ENCODE peak calls at places on chromosomes 16 and 17, in five cellular contexts. B is mammary epithelial cell, D is H1, R is neural progenitor cell, S is PC-3. X is an unnamed sample.

GRCh38 chr16:23676924-23677480 is 1.7 kb upstream of the PLK1 start:
- DNase-seq in B (peak), R (no peak), D (no peak), S (peak), X (no peak)

GRCh38 chr17:79991924-79992656 is 43.6 kb downstream of the TBC1D16 start:
- DNase-seq in D (no peak), B (no peak), R (peak), S (peak), X (peak)

GRCh38 chr17:46727572-46728348 is 90.7 kb downstream of the WNT3 start:
- DNase-seq in D (no peak), S (peak), B (peak), R (no peak), X (peak)

GRCh38 chr17:7130626-7131467 is 16.2 kb upstream of the ASGR2 start:
- DNase-seq in R (no peak), B (no peak), S (no peak), D (no peak), X (no peak)

GRCh38 chr16:85384831-85385462 is 228.2 kb upstream of the GSE1 start:
- DNase-seq in R (no peak), S (peak), B (peak), D (no peak), X (no peak)

GRCh38 chr16:59698341-59698979 is 964.3 kb upstream of the GOT2 start:
- DNase-seq in B (peak), S (peak), R (no peak), D (no peak), X (peak)

GRCh38 chr16:6189216-6189615 is 1091.6 kb upstream of the EEF2KMT start:
- DNase-seq in D (no peak), R (no peak), B (no peak), S (no peak), X (no peak)

GRCh38 chr16:47724386-47724785 is 263.3 kb downstream of the PHKB start:
- DNase-seq in B (no peak), R (no peak), S (no peak), D (no peak), X (no peak)

GRCh38 chr17:53148058-53148457 is 674.7 kb upstream of the KIF2B start:
- DNase-seq in D (no peak), S (no peak), R (no peak), B (no peak), X (no peak)

GRCh38 chr17:2892305-2892971 is 96.2 kb downstream of the RAP1GAP2 start:
- DNase-seq in S (peak), R (no peak), B (peak), D (no peak), X (peak)

GRCh38 chr16:85605912-85606841 is 6.9 kb upstream of the GSE1 start:
- DNase-seq in B (no peak), S (no peak), R (no peak), D (no peak), X (no peak)

GRCh38 chr17:40104570-40105471 is 4.4 kb upstream of the NR1D1 start:
- DNase-seq in S (no peak), D (no peak), R (no peak), B (peak), X (no peak)

GRCh38 chr16:53465606-53466290 is 31.5 kb downstream of the RBL2 start:
- DNase-seq in S (peak), R (no peak), D (no peak), B (peak), X (peak)

DNA sequence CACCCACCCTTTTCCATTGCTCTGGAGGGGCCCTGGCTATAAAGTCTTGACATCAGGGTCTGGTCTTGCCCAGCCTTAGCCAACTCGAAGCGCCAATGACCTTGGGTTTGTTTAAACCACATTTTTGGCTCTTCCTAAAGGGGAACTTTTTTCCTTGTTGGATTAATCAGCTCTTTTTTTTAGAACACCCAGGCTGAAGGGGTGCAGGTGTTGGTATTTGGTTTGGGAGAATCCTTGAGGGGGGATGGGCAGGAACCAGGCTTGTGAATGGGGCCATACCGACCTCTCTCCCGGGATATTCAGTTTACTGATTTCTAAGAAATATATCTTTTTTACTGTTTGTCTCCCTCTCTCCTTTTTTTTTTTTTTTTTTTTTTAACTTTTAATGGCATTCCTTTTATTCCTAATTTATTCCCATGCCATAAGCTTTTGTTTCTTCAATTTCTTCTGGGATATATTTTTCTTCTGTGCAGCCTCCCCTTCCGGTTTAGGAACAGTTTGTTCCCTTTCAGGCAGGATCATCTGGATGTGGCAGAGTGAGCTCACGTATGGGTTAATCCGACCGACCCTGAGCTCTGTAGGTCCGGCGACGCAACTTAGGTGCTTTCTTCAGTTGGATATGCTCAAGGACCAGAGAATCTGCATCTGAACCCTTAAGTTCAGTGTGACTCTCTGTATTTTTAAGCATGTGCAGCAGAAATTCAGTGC is 129.5 kb downstream of the ABCC6 start:
- DNase-seq in S (no peak), D (no peak), R (no peak), B (no peak), X (no peak)
- H3K9ac ChIP-seq in S (no peak), D (no peak), R (no peak), B (no peak), X (no peak)

DNA sequence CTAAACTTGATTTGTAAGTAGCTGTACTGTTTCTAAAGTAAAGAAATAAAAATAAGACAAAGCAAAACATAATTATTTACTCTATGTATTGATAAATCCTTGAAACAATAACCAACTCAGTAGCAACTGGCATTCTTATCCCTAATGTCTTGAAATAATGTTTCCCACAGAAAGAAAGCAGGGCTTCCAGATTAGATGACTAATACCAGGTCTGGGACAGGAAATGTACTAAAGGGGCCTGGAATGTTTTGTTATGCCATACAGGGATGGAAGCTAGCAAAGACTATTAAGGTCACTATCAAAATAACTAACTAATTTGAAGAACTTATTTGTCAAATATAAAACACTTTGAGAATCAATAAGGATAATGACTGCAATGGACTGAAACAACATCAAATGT is 82.1 kb downstream of the CFDP1 start:
- DNase-seq in B (peak), S (peak), D (no peak), R (no peak), X (peak)
- H3K9ac ChIP-seq in B (no peak), S (no peak), D (no peak), R (no peak), X (no peak)

DNA sequence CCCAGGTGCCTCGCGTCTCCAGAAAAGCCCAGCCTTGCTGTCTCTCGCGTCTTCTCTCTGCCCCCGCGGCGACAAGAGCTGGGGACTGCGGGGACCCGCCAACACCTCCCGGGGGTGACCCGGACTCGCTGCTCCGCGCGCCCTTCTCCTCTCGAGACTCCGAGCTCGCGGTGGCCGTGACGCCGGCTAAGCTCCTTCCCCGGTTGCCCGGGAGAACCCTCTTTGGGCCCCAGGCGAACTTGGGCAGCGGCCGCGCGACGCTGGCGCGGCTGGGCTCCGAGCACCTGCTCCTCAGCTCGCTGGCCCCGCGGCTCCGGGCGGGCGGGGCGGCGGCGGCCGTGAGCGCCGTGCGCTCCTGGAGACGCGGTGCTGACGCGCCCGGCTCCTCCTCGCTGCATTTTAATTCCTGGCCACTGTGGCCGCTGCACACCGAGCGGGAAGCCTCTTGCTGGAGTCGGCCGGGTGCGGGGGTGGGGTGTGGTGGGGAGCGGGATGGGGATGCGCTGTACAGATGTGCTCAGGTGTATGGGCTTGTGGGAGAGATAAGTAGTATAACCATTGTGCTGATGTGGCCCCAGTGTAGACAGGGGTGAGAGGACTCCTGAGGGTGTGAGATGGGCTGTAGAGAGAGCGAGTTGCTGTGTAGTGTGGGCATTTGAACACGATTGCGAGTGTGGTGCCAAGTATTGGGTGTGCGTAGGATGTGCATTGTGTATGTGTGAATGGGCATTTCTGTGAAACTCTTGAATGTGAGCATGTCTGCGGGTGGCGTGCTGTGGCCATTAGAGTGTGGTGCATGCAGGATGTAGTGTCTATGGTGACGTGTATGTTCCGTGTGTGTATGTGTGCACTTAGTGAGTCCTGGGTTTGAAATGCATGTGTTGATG is at the start of gene ASIC2:
- DNase-seq in R (peak), S (peak), D (peak), B (peak), X (no peak)
- H3K9ac ChIP-seq in R (no peak), S (no peak), D (no peak), B (no peak), X (no peak)

GRCh38 chr17:50440172-50440837 is 14.3 kb downstream of the ACSF2 start:
- DNase-seq in S (peak), B (no peak), R (no peak), D (no peak), X (no peak)
- H3K9ac ChIP-seq in S (no peak), B (no peak), R (no peak), D (no peak), X (no peak)

DNA sequence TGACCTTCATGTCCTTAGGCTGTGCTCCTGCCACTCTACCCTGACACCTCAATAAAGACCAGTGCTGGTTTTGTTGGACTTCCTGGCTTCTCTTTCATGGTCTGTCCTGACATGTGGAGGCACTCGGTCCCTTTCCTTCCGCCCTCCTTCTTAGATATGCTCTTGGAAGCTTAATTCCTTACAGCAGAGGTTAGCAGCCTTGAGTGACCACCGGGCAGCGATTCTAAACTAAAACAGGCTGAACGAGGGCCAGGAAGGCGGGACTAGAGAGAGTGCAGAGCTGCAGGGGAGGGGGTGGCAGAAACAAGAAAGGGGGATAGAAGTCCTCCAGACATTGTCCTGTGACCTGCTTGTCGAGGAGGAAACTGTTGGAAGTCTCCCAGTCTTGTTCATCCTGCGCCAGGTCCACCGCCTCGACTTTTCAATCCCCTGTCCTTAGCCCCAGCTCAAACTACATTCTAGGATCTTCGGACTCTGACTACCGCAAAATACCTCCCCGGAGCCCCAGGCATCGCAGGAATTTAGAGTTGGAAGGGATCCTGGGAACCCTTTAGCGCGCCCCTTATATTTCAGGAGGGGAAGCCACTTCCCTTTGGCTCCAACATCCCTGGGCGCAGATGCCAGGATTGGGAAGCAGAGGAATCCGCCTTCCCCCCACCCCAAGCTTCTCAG is 1.2 kb downstream of the AHSP start:
- DNase-seq in S (no peak), R (no peak), B (no peak), D (no peak), X (peak)
- H3K9ac ChIP-seq in S (no peak), R (no peak), B (no peak), D (no peak), X (no peak)

GRCh38 chr16:4052801-4053662 is 63.2 kb downstream of the ADCY9 start:
- DNase-seq in B (peak), S (peak), D (no peak), R (no peak), X (peak)
- H3K9ac ChIP-seq in B (no peak), S (no peak), D (no peak), R (no peak), X (peak)

DNA sequence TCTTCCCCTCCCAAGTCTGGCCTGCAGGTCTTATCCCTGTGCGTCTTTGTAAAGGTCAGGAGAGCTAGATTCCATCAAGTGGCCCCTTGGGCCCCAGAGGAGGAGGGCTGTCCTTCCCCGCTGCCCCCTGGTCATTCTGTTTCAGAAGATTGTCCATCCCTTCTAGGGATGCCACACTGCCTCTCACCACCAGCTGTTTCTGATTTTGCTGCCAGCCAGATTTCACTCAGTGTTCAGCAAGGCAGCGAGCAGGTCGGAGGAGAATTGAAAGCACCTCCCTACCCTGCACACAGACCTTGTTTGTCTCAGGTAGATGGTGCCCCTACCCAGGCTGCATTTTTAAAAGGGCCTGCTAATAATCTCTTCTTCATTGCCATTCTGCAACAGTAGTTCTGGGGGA is 21.7 kb upstream of the NAT9 start:
- DNase-seq in D (no peak), B (no peak), R (no peak), S (no peak), X (no peak)
- H3K9ac ChIP-seq in D (no peak), B (no peak), R (no peak), S (no peak), X (no peak)

GRCh38 chr16:81744385-81744784 is 34.7 kb upstream of the PLCG2 start:
- DNase-seq in R (no peak), S (no peak), B (no peak), D (no peak), X (no peak)

GRCh38 chr16:81744911-81745310 is 34.2 kb upstream of the PLCG2 start:
- DNase-seq in B (no peak), S (no peak), D (no peak), R (no peak), X (no peak)

GRCh38 chr16:81748476-81749198 is 30.5 kb upstream of the PLCG2 start:
- DNase-seq in S (no peak), B (no peak), R (no peak), D (no peak), X (no peak)

GRCh38 chr16:81746566-81746965 is 32.5 kb upstream of the PLCG2 start:
- DNase-seq in B (no peak), R (no peak), S (no peak), D (no peak), X (no peak)

DNA sequence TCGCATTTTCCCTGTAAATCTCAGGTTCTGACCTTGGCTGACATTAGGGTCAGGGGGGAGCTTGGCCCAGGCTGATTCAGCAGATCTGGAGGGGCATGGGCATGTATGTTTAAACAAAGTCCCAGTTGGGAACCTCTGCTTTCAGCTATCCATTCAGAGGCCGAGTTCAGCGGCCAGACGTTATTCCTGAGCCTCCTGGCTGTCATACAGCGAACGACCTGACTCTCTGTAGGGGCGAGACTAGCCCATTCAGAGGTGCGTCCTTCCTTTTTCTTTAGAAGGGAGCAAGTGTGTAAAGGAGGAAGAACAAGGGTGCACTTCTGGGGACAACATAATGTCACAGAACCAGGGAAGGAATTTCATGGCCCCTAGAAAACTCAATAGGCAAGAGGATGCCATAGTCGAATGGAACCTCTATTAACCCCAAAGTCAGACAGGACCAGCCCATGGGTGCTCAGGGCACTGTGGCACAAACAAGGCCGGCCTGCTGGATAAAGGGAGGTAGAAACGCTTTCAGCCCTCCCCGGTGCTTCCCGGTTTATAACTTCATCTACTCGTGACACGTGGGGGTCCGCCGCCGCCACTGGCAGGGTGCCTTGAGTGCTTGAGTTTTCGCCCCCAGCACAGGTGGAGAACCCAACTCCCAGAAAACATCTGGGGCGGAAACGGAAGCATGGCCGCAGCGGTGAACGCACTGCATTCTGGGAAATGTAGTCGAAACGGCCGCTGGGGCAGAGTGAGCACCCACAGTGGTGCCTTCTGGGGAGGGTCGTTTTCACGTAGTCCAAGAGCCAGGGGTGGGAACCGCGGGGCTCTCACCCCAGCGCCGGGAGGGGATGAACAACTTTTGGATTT is 33.2 kb upstream of the PLCG2 start:
- DNase-seq in S (no peak), D (no peak), B (peak), R (peak), X (peak)
- H3K9ac ChIP-seq in S (no peak), D (no peak), B (no peak), R (no peak), X (no peak)

DNA sequence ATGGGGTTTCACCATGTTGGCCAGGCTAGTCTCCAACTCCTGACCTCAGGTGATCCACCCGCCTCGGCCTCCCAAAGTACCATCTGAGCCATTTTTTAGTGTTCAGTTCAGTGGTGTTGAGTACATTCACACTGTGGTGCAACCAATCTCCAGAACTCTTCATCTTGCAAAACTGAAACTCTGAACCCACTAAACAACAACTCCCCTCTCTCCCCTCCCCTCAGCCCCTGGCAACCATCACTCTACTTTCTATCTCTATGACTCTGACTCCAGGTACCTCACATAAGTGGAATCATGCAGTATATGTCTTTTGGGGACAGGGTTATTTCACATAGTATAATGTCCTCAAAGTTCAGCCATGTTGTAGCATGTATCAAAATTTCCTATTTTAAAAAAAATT is 18.7 kb upstream of the MAPK3 start:
- DNase-seq in B (no peak), R (no peak), D (no peak), S (no peak), X (no peak)
- H3K9ac ChIP-seq in B (no peak), R (no peak), D (no peak), S (no peak), X (no peak)